ENCODE peak calls at places on chromosome 15, in six cellular contexts. Z, B, U, O, G and A are unnamed samples.

GRCh38 chr15:101256756-101257155 is 4.9 kb upstream of the CHSY1 start:
- DNase-seq in O (no peak), B (no peak), G (no peak), U (no peak), Z (no peak), A (no peak)

GRCh38 chr15:93895976-93896770 is 335.2 kb upstream of the MCTP2 start:
- DNase-seq in B (no peak), O (no peak), Z (no peak), U (no peak), G (no peak), A (no peak)

GRCh38 chr15:63833246-63833696 is 477 bp downstream of the HERC1 start:
- DNase-seq in B (peak; percentile 39), O (peak; percentile 52), Z (peak; percentile 44), G (peak; percentile 52), U (peak; percentile 73), A (peak; percentile 28)

GRCh38 chr15:74138642-74139041 is 8.3 kb downstream of the ISLR2 start:
- DNase-seq in B (no peak), G (no peak), U (no peak), Z (no peak), O (no peak), A (no peak)

GRCh38 chr15:47750030-47750739 is 32.9 kb downstream of the SEMA6D start:
- DNase-seq in U (no peak), Z (no peak), G (no peak), B (no peak), O (peak; percentile 57), A (no peak)

GRCh38 chr15:73110246-73110645 is 58.0 kb downstream of the NEO1 start:
- DNase-seq in O (no peak), B (no peak), U (no peak), Z (no peak), G (no peak), A (no peak)

GRCh38 chr15:85890620-85890980 is 95.9 kb upstream of the KLHL25 start:
- DNase-seq in Z (no peak), O (no peak), G (no peak), B (no peak), U (no peak), A (no peak)

GRCh38 chr15:47360296-47360695 is 357.0 kb upstream of the SEMA6D start:
- DNase-seq in U (no peak), Z (no peak), O (no peak), G (no peak), B (no peak), A (no peak)

GRCh38 chr15:83289160-83289559 is 4.7 kb upstream of the BNC1 start:
- DNase-seq in B (no peak), U (no peak), O (no peak), Z (no peak), G (no peak), A (no peak)

GRCh38 chr15:74768771-74769342 is 13.0 kb upstream of the CSK start:
- DNase-seq in Z (peak; percentile 54), B (peak; percentile 81), U (no peak), O (peak; percentile 62), G (peak; percentile 74), A (peak; percentile 86)

GRCh38 chr15:63181658-63182057 is 7.7 kb upstream of the RAB8B start:
- DNase-seq in B (no peak), G (no peak), Z (no peak), O (peak; percentile 7), U (no peak), A (no peak)

GRCh38 chr15:85622432-85622831 is 172.3 kb downstream of the KLHL25 start:
- DNase-seq in G (no peak), U (no peak), B (no peak), O (peak; percentile 51), Z (no peak), A (no peak)

GRCh38 chr15:81937189-81937588 is 108.6 kb downstream of the MEX3B start:
- DNase-seq in G (no peak), U (no peak), Z (no peak), O (no peak), B (no peak), A (no peak)

GRCh38 chr15:71083349-71083748 is 31.9 kb upstream of the THSD4 start:
- DNase-seq in Z (no peak), B (no peak), G (no peak), U (no peak), O (peak; percentile 65), A (peak; percentile 44)

GRCh38 chr15:33675246-33675645 is 293.1 kb upstream of the CHRM5 start:
- DNase-seq in Z (no peak), O (peak; percentile 36), U (no peak), G (no peak), B (no peak), A (peak; percentile 46)

GRCh38 chr15:35833590-35833989 is 287.6 kb upstream of the DPH6 start:
- DNase-seq in G (no peak), B (no peak), U (no peak), Z (no peak), O (no peak), A (no peak)

GRCh38 chr15:60217161-60217560 is 180.6 kb downstream of the ANXA2 start:
- DNase-seq in O (no peak), G (no peak), Z (no peak), B (no peak), U (no peak), A (no peak)

GRCh38 chr15:29671308-29671981 is 150.8 kb downstream of the TJP1 start:
- DNase-seq in G (peak; percentile 38), O (peak; percentile 51), U (no peak), Z (no peak), B (no peak), A (peak; percentile 11)

GRCh38 chr15:100020181-100020580 is 286.9 kb upstream of the LYSMD4 start:
- DNase-seq in U (no peak), B (peak; percentile 71), Z (no peak), O (no peak), G (no peak), A (no peak)

GRCh38 chr15:94265009-94265408 is 33.6 kb downstream of the MCTP2 start:
- DNase-seq in U (no peak), G (no peak), B (no peak), Z (no peak), O (no peak), A (no peak)

GRCh38 chr15:92800013-92800412 is 100.1 kb upstream of the CHD2 start:
- DNase-seq in Z (no peak), U (no peak), B (no peak), O (no peak), G (no peak), A (no peak)

GRCh38 chr15:92797168-92798052 is 102.7 kb upstream of the CHD2 start:
- DNase-seq in U (no peak), O (peak; percentile 86), Z (peak; percentile 62), B (no peak), G (peak; percentile 38), A (peak; percentile 53)

GRCh38 chr15:92801774-92802464 is 98.2 kb upstream of the CHD2 start:
- DNase-seq in B (no peak), G (peak; percentile 31), O (peak; percentile 95), Z (peak; percentile 59), U (peak; percentile 86), A (no peak)

GRCh38 chr15:92801412-92801773 is 98.7 kb upstream of the CHD2 start:
- DNase-seq in U (no peak), O (peak; percentile 97), B (no peak), G (no peak), Z (peak; percentile 63), A (no peak)

GRCh38 chr15:92796163-92796611 is 103.9 kb upstream of the CHD2 start:
- DNase-seq in O (no peak), G (no peak), U (no peak), Z (no peak), B (no peak), A (no peak)
- TF ChIP-seq CTCF in O (no peak), G (no peak), U (no peak), Z (no peak), B (no peak), A (no peak)

DNA sequence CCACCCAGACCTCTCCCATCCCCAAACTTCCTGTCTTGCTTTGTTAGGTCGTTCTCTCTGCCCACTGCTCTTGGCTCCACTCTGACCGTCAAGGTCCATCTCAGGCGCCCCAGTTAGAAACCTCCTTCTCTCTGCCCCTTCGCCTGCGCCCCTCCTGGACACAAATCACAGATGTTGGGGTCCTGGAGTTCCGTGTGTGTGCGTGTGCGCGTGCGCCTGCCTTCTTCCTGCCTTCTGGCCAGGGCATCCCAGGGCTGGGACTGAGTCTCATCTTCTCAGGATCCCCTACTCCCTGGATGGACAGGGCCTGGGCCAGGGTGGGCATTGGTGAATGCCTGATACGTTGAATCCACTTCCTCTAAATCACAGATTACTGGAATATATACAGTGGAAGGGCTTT is 869 bp downstream of the ACSBG1 start:
- DNase-seq in B (no peak), O (no peak), Z (no peak), U (peak; percentile 39), G (no peak), A (no peak)
- H3K27ac ChIP-seq in B (no peak overlapping the region), O (no peak overlapping the region), Z (no peak overlapping the region), U (no peak overlapping the region), G (no peak overlapping the region), A (no peak overlapping the region)

DNA sequence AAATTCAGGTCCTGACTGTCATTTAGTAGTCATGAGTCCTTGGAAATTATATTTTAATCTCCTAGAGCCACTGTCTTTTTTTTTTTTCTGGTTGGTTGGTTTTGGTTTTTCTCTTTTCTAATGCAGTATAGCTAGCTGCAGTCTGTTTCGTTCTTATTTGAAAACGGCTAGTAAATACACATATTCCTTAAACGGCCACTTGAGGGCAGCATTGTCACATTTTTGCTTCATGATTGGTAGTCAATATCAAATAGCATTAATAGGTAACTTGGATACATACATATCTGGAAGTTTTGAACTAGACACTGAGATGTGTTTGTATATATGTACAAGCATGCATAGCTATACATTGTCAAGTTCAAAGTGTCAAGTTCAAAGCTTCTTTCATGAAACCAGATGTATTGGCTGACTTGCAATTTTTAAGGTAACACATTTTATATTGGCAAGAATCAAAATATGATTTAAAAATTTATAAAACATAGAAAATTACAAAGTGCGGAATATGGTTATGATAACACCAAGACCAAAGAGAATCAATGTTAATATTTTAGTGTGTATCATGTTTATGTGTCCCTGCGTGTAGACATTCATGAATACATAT is 22.5 kb downstream of the GABRA5 start:
- DNase-seq in U (no peak), Z (peak; percentile 51), B (no peak), O (peak; percentile 75), G (peak; percentile 68), A (peak; percentile 68)
- TF ChIP-seq CTCF in U (peak; percentile 68), Z (peak; percentile 62), B (peak; percentile 83), O (peak; percentile 54), G (peak; percentile 77), A (peak; percentile 47)

GRCh38 chr15:50051811-50052419 is 67.1 kb downstream of the ATP8B4 start:
- DNase-seq in G (peak; percentile 65), B (peak; percentile 41), Z (peak; percentile 61), U (peak; percentile 76), O (peak; percentile 93), A (peak; percentile 78)

GRCh38 chr15:50053457-50053856 is 65.6 kb downstream of the ATP8B4 start:
- DNase-seq in Z (no peak), O (no peak), U (no peak), B (no peak), G (no peak), A (no peak)

GRCh38 chr15:50051344-50051743 is 67.7 kb downstream of the ATP8B4 start:
- DNase-seq in B (no peak), G (no peak), Z (no peak), U (no peak), O (no peak), A (no peak)

GRCh38 chr15:50046868-50047267 is 72.2 kb downstream of the ATP8B4 start:
- DNase-seq in G (no peak), O (no peak), U (no peak), B (no peak), Z (no peak), A (no peak)

DNA sequence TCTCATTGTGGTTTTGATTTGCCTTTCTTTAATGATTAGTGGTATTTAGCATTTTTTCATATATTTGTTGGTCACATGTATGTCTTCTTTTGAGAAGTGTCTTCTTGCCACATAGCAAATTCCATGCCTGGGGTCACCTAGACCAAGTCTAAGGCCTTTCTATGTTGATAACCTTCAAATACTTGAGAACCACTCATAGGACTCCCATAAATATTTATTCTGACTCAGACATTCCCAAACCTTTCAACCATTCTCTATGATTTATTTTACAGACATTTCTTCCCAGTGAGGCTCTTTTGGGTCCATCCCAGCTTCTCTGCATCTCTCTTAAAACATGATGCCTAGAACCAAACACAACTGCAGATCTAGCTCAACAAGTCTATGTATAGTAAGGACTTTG is 69.2 kb downstream of the ATP8B4 start:
- DNase-seq in U (no peak), Z (no peak), G (no peak), O (peak; percentile 17), B (no peak), A (no peak)
- H3K27ac ChIP-seq in U (no peak overlapping the region), Z (no peak overlapping the region), G (no peak overlapping the region), O (no peak overlapping the region), B (no peak overlapping the region), A (no peak overlapping the region)